ENCODE peak calls at places on chromosome 3, in four cellular contexts. B is GM12892; P is stimulated activated naive CD4-positive, alpha-beta T cell; X is DMS79. N is an unnamed sample.

GRCh38 chr3:50189274-50189673 is 2.1 kb upstream of the GNAT1 start:
- DNase-seq in B (no peak), P (no peak), X (peak; percentile 14), N (no peak)

GRCh38 chr3:194396897-194397756 is 1.9 kb downstream of the GP5 start:
- DNase-seq in P (peak; percentile 66), X (no peak), B (no peak), N (no peak)

GRCh38 chr3:102471001-102471400 is 36.2 kb downstream of the ZPLD1 start:
- DNase-seq in P (no peak), B (no peak), X (no peak), N (no peak)

GRCh38 chr3:50365080-50365841 is 5.9 kb upstream of the TMEM115 start:
- DNase-seq in X (no peak), P (peak; percentile 90), B (peak; percentile 96), N (no peak)

GRCh38 chr3:82384176-82384575 is 622.7 kb upstream of the GBE1 start:
- DNase-seq in X (no peak), B (no peak), P (no peak), N (no peak)

GRCh38 chr3:48598323-48599076 is 3.4 kb upstream of the COL7A1 start:
- DNase-seq in X (no peak), P (no peak), B (no peak), N (no peak)

GRCh38 chr3:10753964-10754363 is 62.1 kb upstream of the SLC6A11 start:
- DNase-seq in X (no peak), P (no peak), B (no peak), N (no peak)

GRCh38 chr3:115512565-115513410 is 110.5 kb upstream of the GAP43 start:
- DNase-seq in X (peak; percentile 76), P (peak; percentile 35), B (no peak), N (no peak)

GRCh38 chr3:113626513-113627371 is 69.7 kb downstream of the USF3 start:
- DNase-seq in P (no peak), X (no peak), B (no peak), N (no peak)

GRCh38 chr3:81936817-81937216 is 175.4 kb upstream of the GBE1 start:
- DNase-seq in X (no peak), B (no peak), P (no peak), N (no peak)

GRCh38 chr3:24017305-24017704 is 72.2 kb downstream of the NR1D2 start:
- DNase-seq in B (no peak), P (no peak), X (no peak), N (no peak)

GRCh38 chr3:135325726-135326245 is 530.7 kb downstream of the EPHB1 start:
- DNase-seq in P (no peak), X (peak; percentile 52), B (no peak), N (no peak)

GRCh38 chr3:63961891-63962290 is 49.7 kb upstream of the SCAANT1 start:
- DNase-seq in X (no peak), P (peak; percentile 38), B (no peak), N (no peak)

GRCh38 chr3:100047455-100048141 is 66.7 kb downstream of the FILIP1L start:
- DNase-seq in X (no peak), B (peak; percentile 11), P (no peak), N (no peak)

GRCh38 chr3:190541008-190541407 is 27.1 kb downstream of the IL1RAP start:
- DNase-seq in X (no peak), B (no peak), P (no peak), N (no peak)

GRCh38 chr3:42763023-42763422 is 10.0 kb downstream of the CCDC13 start:
- DNase-seq in X (no peak), P (no peak), B (no peak), N (no peak)

GRCh38 chr3:57961828-57962447 is 46.3 kb upstream of the FLNB start:
- DNase-seq in B (no peak), P (no peak), X (no peak), N (no peak)

GRCh38 chr3:187963677-187964385 is 190.1 kb upstream of the LPP start:
- DNase-seq in P (no peak), B (no peak), X (no peak), N (no peak)

GRCh38 chr3:13501958-13502790 is 22.1 kb downstream of the HDAC11 start:
- DNase-seq in X (no peak), P (no peak), B (no peak), N (no peak)

N was measured in D721Med.